ENCODE peak calls at places on chromosomes 1 and 21, in four cellular contexts. B, W, P and H are unnamed samples.

GRCh38 chr1:13830616-13831280 is 130.8 kb downstream of the PRDM2 start:
- DNase-seq in P (no peak), B (no peak), W (no peak), H (no peak)

GRCh38 chr1:92408825-92409224 is 77.9 kb downstream of the GFI1 start:
- DNase-seq in P (no peak), B (no peak), W (no peak), H (no peak)

GRCh38 chr1:116949213-116949985 is 39.7 kb downstream of the PTGFRN start:
- DNase-seq in W (no peak), B (no peak), P (no peak), H (no peak)

GRCh38 chr1:109719337-109719837 is 7.3 kb downstream of the GSTM5 start:
- DNase-seq in P (no peak), W (no peak), B (no peak), H (no peak)

GRCh38 chr1:73593379-73593778 is 604.6 kb downstream of the LRRIQ3 start:
- DNase-seq in P (no peak), B (no peak), W (no peak), H (no peak)

GRCh38 chr21:18772404-18772803 is 368.8 kb upstream of the TMPRSS15 start:
- DNase-seq in W (no peak), B (no peak), P (no peak), H (no peak)

GRCh38 chr1:212118872-212119260 is 83.3 kb downstream of the DTL start:
- DNase-seq in W (no peak), P (no peak), B (no peak), H (no peak)

GRCh38 chr1:224565186-224565585 is 50.9 kb upstream of the CNIH3 start:
- DNase-seq in W (no peak), P (no peak), B (no peak), H (no peak)

GRCh38 chr1:188826800-188827199 is 1650.9 kb downstream of the BRINP3 start:
- DNase-seq in W (no peak), P (no peak), B (no peak), H (no peak)